ENCODE peak calls at places on chromosomes 5 and 9, in ten cellular contexts. One of them, this sample, is unnamed.
A peak's percentile ranks its signal among the peaks of the same experiment; 100 is the strongest.

GRCh38 chr5:179874536-179875292 is 16.1 kb upstream of the MRNIP start:
- DNase-seq in A673: no peak
- DNase-seq in sigmoid colon: no peak
- DNase-seq in right lobe of liver: no peak
- DNase-seq in heart right ventricle: no peak
- DNase-seq in psoas muscle: no peak
- DNase-seq in brain microvascular endothelial cell: no peak
- DNase-seq in PC-3: no peak
- DNase-seq in Peyer's patch: peak; percentile 48
- DNase-seq in IMR-90: no peak
- DNase-seq in this sample: no peak

GRCh38 chr9:131391504-131391903 is 2.4 kb upstream of the PRRC2B start:
- DNase-seq in A673: no peak
- DNase-seq in sigmoid colon: no peak
- DNase-seq in right lobe of liver: no peak
- DNase-seq in heart right ventricle: no peak
- DNase-seq in psoas muscle: no peak
- DNase-seq in brain microvascular endothelial cell: no peak
- DNase-seq in PC-3: no peak
- DNase-seq in Peyer's patch: no peak
- DNase-seq in IMR-90: no peak
- DNase-seq in this sample: no peak

GRCh38 chr5:78065073-78065472 is 229.4 kb downstream of the AP3B1 start:
- DNase-seq in A673: no peak
- DNase-seq in sigmoid colon: peak; percentile 44
- DNase-seq in right lobe of liver: no peak
- DNase-seq in heart right ventricle: no peak
- DNase-seq in psoas muscle: no peak
- DNase-seq in brain microvascular endothelial cell: no peak
- DNase-seq in PC-3: no peak
- DNase-seq in Peyer's patch: no peak
- DNase-seq in IMR-90: no peak
- DNase-seq in this sample: no peak

GRCh38 chr9:101037433-101037832 is 8.9 kb downstream of the PLPPR1 start:
- DNase-seq in A673: no peak
- DNase-seq in sigmoid colon: no peak
- DNase-seq in right lobe of liver: no peak
- DNase-seq in heart right ventricle: no peak
- DNase-seq in psoas muscle: no peak
- DNase-seq in brain microvascular endothelial cell: no peak
- DNase-seq in PC-3: no peak
- DNase-seq in Peyer's patch: no peak
- DNase-seq in IMR-90: no peak
- DNase-seq in this sample: no peak

GRCh38 chr9:137956688-137957385 is 79.3 kb downstream of the CACNA1B start:
- DNase-seq in A673: no peak
- DNase-seq in sigmoid colon: no peak
- DNase-seq in right lobe of liver: no peak
- DNase-seq in heart right ventricle: no peak
- DNase-seq in psoas muscle: no peak
- DNase-seq in brain microvascular endothelial cell: no peak
- DNase-seq in PC-3: no peak
- DNase-seq in Peyer's patch: no peak
- DNase-seq in IMR-90: no peak
- DNase-seq in this sample: no peak

GRCh38 chr5:2729189-2729588 is 22.3 kb downstream of the IRX2 start:
- DNase-seq in A673: no peak
- DNase-seq in sigmoid colon: no peak
- DNase-seq in right lobe of liver: no peak
- DNase-seq in heart right ventricle: no peak
- DNase-seq in psoas muscle: no peak
- DNase-seq in brain microvascular endothelial cell: no peak
- DNase-seq in PC-3: no peak
- DNase-seq in Peyer's patch: no peak
- DNase-seq in IMR-90: no peak
- DNase-seq in this sample: no peak

GRCh38 chr5:43514471-43514815 is 505 bp downstream of the C5orf34 start:
- DNase-seq in A673: no peak
- DNase-seq in sigmoid colon: no peak
- DNase-seq in right lobe of liver: no peak
- DNase-seq in heart right ventricle: no peak
- DNase-seq in psoas muscle: no peak
- DNase-seq in brain microvascular endothelial cell: peak; percentile 78
- DNase-seq in PC-3: peak; percentile 53
- DNase-seq in Peyer's patch: no peak
- DNase-seq in IMR-90: peak; percentile 87
- DNase-seq in this sample: no peak

GRCh38 chr9:106532616-106533015 is 330.4 kb upstream of the ZNF462 start:
- DNase-seq in A673: no peak
- DNase-seq in sigmoid colon: no peak
- DNase-seq in right lobe of liver: no peak
- DNase-seq in heart right ventricle: no peak
- DNase-seq in psoas muscle: no peak
- DNase-seq in brain microvascular endothelial cell: no peak
- DNase-seq in PC-3: no peak
- DNase-seq in Peyer's patch: no peak
- DNase-seq in IMR-90: no peak
- DNase-seq in this sample: no peak

GRCh38 chr9:34380511-34381315 is 4.0 kb upstream of the MYORG start:
- DNase-seq in A673: peak; percentile 85
- DNase-seq in sigmoid colon: peak; percentile 89
- DNase-seq in right lobe of liver: peak; percentile 89
- DNase-seq in heart right ventricle: peak; percentile 72
- DNase-seq in psoas muscle: peak; percentile 80
- DNase-seq in brain microvascular endothelial cell: peak; percentile 51
- DNase-seq in PC-3: peak; percentile 52
- DNase-seq in Peyer's patch: peak; percentile 96
- DNase-seq in IMR-90: peak; percentile 62
- DNase-seq in this sample: no peak

GRCh38 chr9:78009156-78009555 is 22.5 kb downstream of the GNAQ start:
- DNase-seq in A673: no peak
- DNase-seq in sigmoid colon: no peak
- DNase-seq in right lobe of liver: no peak
- DNase-seq in heart right ventricle: no peak
- DNase-seq in psoas muscle: no peak
- DNase-seq in brain microvascular endothelial cell: no peak
- DNase-seq in PC-3: no peak
- DNase-seq in Peyer's patch: no peak
- DNase-seq in IMR-90: no peak
- DNase-seq in this sample: no peak

GRCh38 chr9:76654051-76654461 is 110.2 kb upstream of the PCA3 start:
- DNase-seq in A673: no peak
- DNase-seq in sigmoid colon: no peak
- DNase-seq in right lobe of liver: no peak
- DNase-seq in heart right ventricle: no peak
- DNase-seq in psoas muscle: no peak
- DNase-seq in brain microvascular endothelial cell: no peak
- DNase-seq in PC-3: no peak
- DNase-seq in Peyer's patch: no peak
- DNase-seq in IMR-90: no peak
- DNase-seq in this sample: no peak

DNA sequence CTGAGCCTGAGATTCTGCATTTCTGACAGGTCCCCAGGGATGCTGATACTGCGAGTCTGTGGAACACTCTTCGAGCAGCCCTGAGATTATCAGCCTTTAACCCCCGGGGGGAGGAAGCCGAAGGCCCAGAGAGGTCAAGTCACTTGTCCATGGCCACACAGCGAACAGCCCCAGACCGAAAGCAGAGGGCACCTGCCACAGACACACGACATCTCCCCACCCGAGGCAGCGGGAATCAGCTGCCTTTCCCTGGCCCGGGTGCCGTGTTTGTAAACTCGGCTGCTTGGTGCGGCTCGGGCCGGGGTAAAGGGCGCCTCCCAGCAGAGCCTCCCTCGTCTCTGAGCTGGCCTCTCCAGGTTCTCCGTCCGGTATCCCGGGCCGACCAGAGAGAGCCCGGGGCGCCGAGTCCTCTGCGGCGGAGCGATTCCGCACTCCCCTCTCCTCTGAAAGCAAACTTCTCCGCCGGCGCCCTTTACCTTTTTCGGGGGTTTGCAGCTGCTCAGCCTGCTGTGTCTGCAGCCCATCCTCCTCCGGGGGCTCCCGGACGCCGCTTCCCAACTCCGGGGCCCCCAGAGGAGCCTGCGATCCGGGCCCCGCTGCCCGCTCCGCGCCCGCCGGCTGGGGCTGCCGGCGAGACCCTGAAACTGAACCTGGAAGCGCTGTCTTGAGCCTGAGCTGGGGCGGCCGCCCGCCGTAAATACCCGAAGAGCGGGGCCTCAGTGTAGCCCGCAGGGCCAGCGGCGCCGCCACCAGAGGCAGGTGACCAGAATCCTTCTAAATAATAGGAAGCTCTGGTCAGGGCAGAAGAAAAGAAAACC is at the start of gene CCDC69:
- DNase-seq in A673: peak; percentile 59
- DNase-seq in sigmoid colon: peak; percentile 91
- DNase-seq in right lobe of liver: peak; percentile 86
- DNase-seq in heart right ventricle: peak; percentile 81
- DNase-seq in psoas muscle: peak; percentile 81
- DNase-seq in brain microvascular endothelial cell: peak; percentile 56
- DNase-seq in PC-3: peak; percentile 77
- DNase-seq in Peyer's patch: peak; percentile 76
- DNase-seq in IMR-90: peak; percentile 57
- DNase-seq in this sample: no peak
- H3K27ac ChIP-seq in A673: no peak within 1 kb of the TSS
- H3K27ac ChIP-seq in sigmoid colon: peak within 1 kb of the TSS; percentile 90
- H3K27ac ChIP-seq in right lobe of liver: peak within 1 kb of the TSS; percentile 92
- H3K27ac ChIP-seq in heart right ventricle: peak within 1 kb of the TSS; percentile 95
- H3K27ac ChIP-seq in psoas muscle: peak within 1 kb of the TSS; percentile 88
- H3K27ac ChIP-seq in brain microvascular endothelial cell: no peak within 1 kb of the TSS
- H3K27ac ChIP-seq in PC-3: no peak within 1 kb of the TSS
- H3K27ac ChIP-seq in Peyer's patch: peak within 1 kb of the TSS; percentile 84
- H3K27ac ChIP-seq in IMR-90: no peak within 1 kb of the TSS
- H3K27ac ChIP-seq in this sample: peak within 1 kb of the TSS; percentile 67

GRCh38 chr9:86336058-86336457 is 18.2 kb downstream of the TUT7 start:
- DNase-seq in A673: no peak
- DNase-seq in sigmoid colon: no peak
- DNase-seq in right lobe of liver: no peak
- DNase-seq in heart right ventricle: no peak
- DNase-seq in psoas muscle: no peak
- DNase-seq in brain microvascular endothelial cell: no peak
- DNase-seq in PC-3: no peak
- DNase-seq in Peyer's patch: no peak
- DNase-seq in IMR-90: no peak
- DNase-seq in this sample: no peak
- TF ChIP-seq CTCF in A673: no peak
- TF ChIP-seq CTCF in sigmoid colon: no peak
- TF ChIP-seq CTCF in right lobe of liver: no peak
- TF ChIP-seq CTCF in heart right ventricle: no peak
- TF ChIP-seq CTCF in psoas muscle: no peak
- TF ChIP-seq CTCF in brain microvascular endothelial cell: no peak
- TF ChIP-seq CTCF in PC-3: no peak
- TF ChIP-seq CTCF in Peyer's patch: no peak
- TF ChIP-seq CTCF in IMR-90: no peak
- TF ChIP-seq CTCF in this sample: no peak

GRCh38 chr5:170844651-170845050 is 17.2 kb upstream of the RANBP17 start:
- DNase-seq in A673: no peak
- DNase-seq in sigmoid colon: no peak
- DNase-seq in right lobe of liver: no peak
- DNase-seq in heart right ventricle: no peak
- DNase-seq in psoas muscle: no peak
- DNase-seq in brain microvascular endothelial cell: no peak
- DNase-seq in PC-3: no peak
- DNase-seq in Peyer's patch: no peak
- DNase-seq in IMR-90: no peak
- DNase-seq in this sample: no peak

GRCh38 chr5:170846416-170846815 is 15.4 kb upstream of the RANBP17 start:
- DNase-seq in A673: no peak
- DNase-seq in sigmoid colon: no peak
- DNase-seq in right lobe of liver: no peak
- DNase-seq in heart right ventricle: no peak
- DNase-seq in psoas muscle: no peak
- DNase-seq in brain microvascular endothelial cell: peak; percentile 33
- DNase-seq in PC-3: no peak
- DNase-seq in Peyer's patch: no peak
- DNase-seq in IMR-90: no peak
- DNase-seq in this sample: no peak

GRCh38 chr5:170849374-170849773 is 12.4 kb upstream of the RANBP17 start:
- DNase-seq in A673: no peak
- DNase-seq in sigmoid colon: no peak
- DNase-seq in right lobe of liver: no peak
- DNase-seq in heart right ventricle: no peak
- DNase-seq in psoas muscle: no peak
- DNase-seq in brain microvascular endothelial cell: no peak
- DNase-seq in PC-3: no peak
- DNase-seq in Peyer's patch: no peak
- DNase-seq in IMR-90: no peak
- DNase-seq in this sample: no peak

GRCh38 chr5:170848033-170848432 is 13.8 kb upstream of the RANBP17 start:
- DNase-seq in A673: no peak
- DNase-seq in sigmoid colon: no peak
- DNase-seq in right lobe of liver: no peak
- DNase-seq in heart right ventricle: no peak
- DNase-seq in psoas muscle: no peak
- DNase-seq in brain microvascular endothelial cell: peak; percentile 50
- DNase-seq in PC-3: peak; percentile 30
- DNase-seq in Peyer's patch: no peak
- DNase-seq in IMR-90: peak; percentile 23
- DNase-seq in this sample: no peak

GRCh38 chr5:170843870-170844269 is 17.9 kb upstream of the RANBP17 start:
- DNase-seq in A673: no peak
- DNase-seq in sigmoid colon: no peak
- DNase-seq in right lobe of liver: no peak
- DNase-seq in heart right ventricle: no peak
- DNase-seq in psoas muscle: no peak
- DNase-seq in brain microvascular endothelial cell: no peak
- DNase-seq in PC-3: no peak
- DNase-seq in Peyer's patch: no peak
- DNase-seq in IMR-90: no peak
- DNase-seq in this sample: no peak
- H3K27ac ChIP-seq in A673: no peak overlapping the region
- H3K27ac ChIP-seq in sigmoid colon: no peak overlapping the region
- H3K27ac ChIP-seq in right lobe of liver: no peak overlapping the region
- H3K27ac ChIP-seq in heart right ventricle: no peak overlapping the region
- H3K27ac ChIP-seq in psoas muscle: no peak overlapping the region
- H3K27ac ChIP-seq in brain microvascular endothelial cell: no peak overlapping the region
- H3K27ac ChIP-seq in PC-3: no peak overlapping the region
- H3K27ac ChIP-seq in Peyer's patch: no peak overlapping the region
- H3K27ac ChIP-seq in IMR-90: no peak overlapping the region
- H3K27ac ChIP-seq in this sample: no peak overlapping the region

DNA sequence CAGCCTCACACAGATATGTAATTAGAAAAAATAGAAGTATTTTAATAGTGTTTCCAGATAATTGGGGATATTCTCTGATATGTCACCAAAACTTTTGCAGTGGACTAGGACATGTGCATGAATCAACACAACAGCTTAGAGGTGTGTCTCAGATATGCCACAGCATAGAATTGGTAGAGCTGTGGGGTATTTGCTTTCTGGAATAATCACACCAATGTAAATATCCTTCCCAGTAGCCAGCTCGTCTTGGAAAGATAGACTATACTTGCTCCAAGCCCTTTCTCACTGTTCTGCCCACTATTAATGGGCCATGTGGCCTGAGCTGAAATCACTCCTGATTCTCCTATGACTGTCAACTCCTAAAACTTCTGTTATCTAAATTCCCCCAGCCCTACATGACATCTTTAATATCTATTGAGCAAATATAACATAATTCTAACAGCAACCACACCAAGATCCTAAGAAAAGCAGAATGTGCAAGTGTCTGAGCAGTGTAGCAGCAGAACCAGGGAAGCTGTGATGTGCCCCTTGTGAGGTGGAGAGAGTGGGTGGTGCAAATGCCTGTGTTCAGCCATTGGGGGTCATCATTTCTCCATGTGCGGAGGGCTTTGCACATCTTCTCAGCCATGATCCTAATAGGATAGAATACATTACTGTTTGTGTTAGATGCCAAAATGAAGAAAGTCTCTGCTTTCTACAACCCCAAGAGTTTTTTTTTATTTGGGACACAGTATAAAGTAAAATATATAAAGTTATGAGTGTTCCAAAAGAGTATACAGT is 65.0 kb downstream of the MELK start:
- DNase-seq in A673: peak; percentile 30
- DNase-seq in sigmoid colon: no peak
- DNase-seq in right lobe of liver: no peak
- DNase-seq in heart right ventricle: no peak
- DNase-seq in psoas muscle: no peak
- DNase-seq in brain microvascular endothelial cell: peak; percentile 1
- DNase-seq in PC-3: no peak
- DNase-seq in Peyer's patch: no peak
- DNase-seq in IMR-90: no peak
- DNase-seq in this sample: no peak
- TF ChIP-seq CTCF in A673: peak; percentile 46
- TF ChIP-seq CTCF in sigmoid colon: no peak
- TF ChIP-seq CTCF in right lobe of liver: no peak
- TF ChIP-seq CTCF in heart right ventricle: no peak
- TF ChIP-seq CTCF in psoas muscle: no peak
- TF ChIP-seq CTCF in brain microvascular endothelial cell: peak; percentile 38
- TF ChIP-seq CTCF in PC-3: no peak
- TF ChIP-seq CTCF in Peyer's patch: no peak
- TF ChIP-seq CTCF in IMR-90: no peak
- TF ChIP-seq CTCF in this sample: no peak

This sample was measured in thoracic aorta.